ENCODE peak calls at places on chromosomes 6 and 20, in five cellular contexts. One of them, this sample, is unnamed.

GRCh38 chr6:163098827-163099469 is 315.6 kb upstream of the QKI start:
- DNase-seq in A549: no peak
- DNase-seq in HepG2: no peak
- DNase-seq in K562: no peak
- DNase-seq in GM12878: no peak
- DNase-seq in this sample: no peak

GRCh38 chr6:79586548-79586947 is 44.6 kb upstream of the SH3BGRL2 start:
- DNase-seq in A549: peak
- DNase-seq in HepG2: peak
- DNase-seq in K562: peak
- DNase-seq in GM12878: no peak
- DNase-seq in this sample: no peak

GRCh38 chr6:57421503-57421902 is 104.1 kb downstream of the PRIM2 start:
- DNase-seq in A549: no peak
- DNase-seq in HepG2: no peak
- DNase-seq in K562: no peak
- DNase-seq in GM12878: peak
- DNase-seq in this sample: no peak

GRCh38 chr6:119077643-119078448 is 618 bp downstream of the FAM184A start:
- DNase-seq in A549: no peak
- DNase-seq in HepG2: peak
- DNase-seq in K562: peak
- DNase-seq in GM12878: no peak
- DNase-seq in this sample: peak

GRCh38 chr20:24164360-24164759 is 175.8 kb upstream of the GGTLC1 start:
- DNase-seq in A549: peak
- DNase-seq in HepG2: peak
- DNase-seq in K562: peak
- DNase-seq in GM12878: no peak
- DNase-seq in this sample: peak

GRCh38 chr6:137873273-137873762 is 6.3 kb downstream of the TNFAIP3 start:
- DNase-seq in A549: peak
- DNase-seq in HepG2: peak
- DNase-seq in K562: no peak
- DNase-seq in GM12878: peak
- DNase-seq in this sample: no peak

GRCh38 chr6:27334141-27334540 is 22.1 kb upstream of the POM121L2 start:
- DNase-seq in A549: no peak
- DNase-seq in HepG2: no peak
- DNase-seq in K562: no peak
- DNase-seq in GM12878: no peak
- DNase-seq in this sample: no peak

GRCh38 chr6:133906050-133906449 is 17.1 kb downstream of the TCF21 start:
- DNase-seq in A549: no peak
- DNase-seq in HepG2: no peak
- DNase-seq in K562: no peak
- DNase-seq in GM12878: no peak
- DNase-seq in this sample: no peak

GRCh38 chr6:34246563-34247391 is 2.0 kb downstream of the SMIM29 start:
- DNase-seq in A549: peak
- DNase-seq in HepG2: peak
- DNase-seq in K562: peak
- DNase-seq in GM12878: no peak
- DNase-seq in this sample: peak

GRCh38 chr6:52361347-52361944 is 505 bp upstream of the PAQR8 start:
- DNase-seq in A549: no peak
- DNase-seq in HepG2: no peak
- DNase-seq in K562: peak
- DNase-seq in GM12878: no peak
- DNase-seq in this sample: no peak

GRCh38 chr6:56580271-56580670 is 62.4 kb downstream of the DST start:
- DNase-seq in A549: no peak
- DNase-seq in HepG2: no peak
- DNase-seq in K562: no peak
- DNase-seq in GM12878: no peak
- DNase-seq in this sample: no peak

GRCh38 chr20:52923123-52923543 is 49.0 kb upstream of the TSHZ2 start:
- DNase-seq in A549: no peak
- DNase-seq in HepG2: no peak
- DNase-seq in K562: no peak
- DNase-seq in GM12878: no peak
- DNase-seq in this sample: no peak

GRCh38 chr20:40688129-40689099 is 622 bp downstream of the MAFB start:
- DNase-seq in A549: peak
- DNase-seq in HepG2: no peak
- DNase-seq in K562: no peak
- DNase-seq in GM12878: no peak
- DNase-seq in this sample: no peak

GRCh38 chr20:32510601-32511357 is 74.4 kb downstream of the NOL4L start:
- DNase-seq in A549: no peak
- DNase-seq in HepG2: peak
- DNase-seq in K562: peak
- DNase-seq in GM12878: no peak
- DNase-seq in this sample: no peak

GRCh38 chr6:18039481-18039880 is 52.0 kb upstream of the KIF13A start:
- DNase-seq in A549: no peak
- DNase-seq in HepG2: no peak
- DNase-seq in K562: no peak
- DNase-seq in GM12878: no peak
- DNase-seq in this sample: no peak

GRCh38 chr6:151408858-151409257 is 17.5 kb upstream of the ZBTB2 start:
- DNase-seq in A549: no peak
- DNase-seq in HepG2: no peak
- DNase-seq in K562: no peak
- DNase-seq in GM12878: no peak
- DNase-seq in this sample: no peak

GRCh38 chr6:131101911-131102680 is 33.2 kb upstream of the AKAP7 start:
- DNase-seq in A549: peak
- DNase-seq in HepG2: no peak
- DNase-seq in K562: no peak
- DNase-seq in GM12878: no peak
- DNase-seq in this sample: no peak

GRCh38 chr20:2093200-2093781 is 8.3 kb upstream of the STK35 start:
- DNase-seq in A549: peak
- DNase-seq in HepG2: peak
- DNase-seq in K562: no peak
- DNase-seq in GM12878: no peak
- DNase-seq in this sample: peak

GRCh38 chr20:62918830-62919229 is 7.5 kb downstream of the DIDO1 start:
- DNase-seq in A549: no peak
- DNase-seq in HepG2: no peak
- DNase-seq in K562: no peak
- DNase-seq in GM12878: no peak
- DNase-seq in this sample: peak

GRCh38 chr20:2217857-2218529 is 77.8 kb upstream of the TGM3 start:
- DNase-seq in A549: no peak
- DNase-seq in HepG2: no peak
- DNase-seq in K562: no peak
- DNase-seq in GM12878: peak
- DNase-seq in this sample: no peak

GRCh38 chr20:19572031-19572430 is 186.0 kb upstream of the RIN2 start:
- DNase-seq in A549: no peak
- DNase-seq in HepG2: no peak
- DNase-seq in K562: no peak
- DNase-seq in GM12878: no peak
- DNase-seq in this sample: no peak

GRCh38 chr20:19565721-19566120 is 192.3 kb upstream of the RIN2 start:
- DNase-seq in A549: no peak
- DNase-seq in HepG2: no peak
- DNase-seq in K562: no peak
- DNase-seq in GM12878: no peak
- DNase-seq in this sample: no peak

GRCh38 chr20:19566226-19566960 is 191.7 kb upstream of the RIN2 start:
- DNase-seq in A549: no peak
- DNase-seq in HepG2: no peak
- DNase-seq in K562: no peak
- DNase-seq in GM12878: no peak
- DNase-seq in this sample: no peak

GRCh38 chr20:19564261-19564660 is 193.8 kb upstream of the RIN2 start:
- DNase-seq in A549: no peak
- DNase-seq in HepG2: no peak
- DNase-seq in K562: no peak
- DNase-seq in GM12878: no peak
- DNase-seq in this sample: no peak

DNA sequence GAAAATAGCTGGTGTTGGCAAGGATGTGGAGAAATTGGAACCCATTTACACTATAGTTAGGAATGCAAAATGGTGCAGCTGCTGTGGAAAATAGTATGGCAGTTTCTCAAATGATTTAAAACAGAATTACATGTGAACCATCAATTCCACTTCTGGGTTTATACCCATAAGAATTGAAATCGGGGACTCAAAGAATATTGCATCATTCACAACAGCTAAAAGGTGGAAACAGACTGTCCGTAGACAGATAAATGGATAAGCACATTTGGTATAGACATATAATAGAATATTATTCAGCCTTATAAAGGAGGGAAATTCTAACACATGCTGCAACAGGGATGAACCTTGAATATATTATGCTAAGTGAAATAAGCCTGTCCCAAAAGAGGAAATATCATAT is 189.9 kb upstream of the RIN2 start:
- DNase-seq in A549: no peak
- DNase-seq in HepG2: no peak
- DNase-seq in K562: no peak
- DNase-seq in GM12878: no peak
- DNase-seq in this sample: no peak
- TF ChIP-seq ESRRA in A549: no peak
- TF ChIP-seq ESRRA in HepG2: no peak
- TF ChIP-seq ESRRA in K562: no peak
- TF ChIP-seq ESRRA in GM12878: no peak
- TF ChIP-seq ESRRA in this sample: no peak

GRCh38 chr6:170080828-170081368 is 210.0 kb downstream of the DLL1 start:
- DNase-seq in A549: no peak
- DNase-seq in HepG2: no peak
- DNase-seq in K562: no peak
- DNase-seq in GM12878: no peak
- DNase-seq in this sample: no peak
- TF ChIP-seq ESRRA in A549: no peak
- TF ChIP-seq ESRRA in HepG2: no peak
- TF ChIP-seq ESRRA in K562: no peak
- TF ChIP-seq ESRRA in GM12878: no peak
- TF ChIP-seq ESRRA in this sample: no peak

GRCh38 chr6:15572296-15573016 is 90.4 kb downstream of the DTNBP1 start:
- DNase-seq in A549: no peak
- DNase-seq in HepG2: no peak
- DNase-seq in K562: no peak
- DNase-seq in GM12878: no peak
- DNase-seq in this sample: no peak

GRCh38 chr6:15570171-15570570 is 92.7 kb downstream of the DTNBP1 start:
- DNase-seq in A549: no peak
- DNase-seq in HepG2: no peak
- DNase-seq in K562: no peak
- DNase-seq in GM12878: no peak
- DNase-seq in this sample: no peak

GRCh38 chr6:15573376-15573775 is 89.5 kb downstream of the DTNBP1 start:
- DNase-seq in A549: no peak
- DNase-seq in HepG2: no peak
- DNase-seq in K562: no peak
- DNase-seq in GM12878: no peak
- DNase-seq in this sample: no peak

GRCh38 chr6:15574023-15574422 is 88.8 kb downstream of the DTNBP1 start:
- DNase-seq in A549: no peak
- DNase-seq in HepG2: no peak
- DNase-seq in K562: no peak
- DNase-seq in GM12878: no peak
- DNase-seq in this sample: no peak

GRCh38 chr6:15569035-15569995 is 93.5 kb downstream of the DTNBP1 start:
- DNase-seq in A549: no peak
- DNase-seq in HepG2: no peak
- DNase-seq in K562: peak
- DNase-seq in GM12878: no peak
- DNase-seq in this sample: no peak
- TF ChIP-seq ESRRA in A549: no peak
- TF ChIP-seq ESRRA in HepG2: no peak
- TF ChIP-seq ESRRA in K562: peak
- TF ChIP-seq ESRRA in GM12878: no peak
- TF ChIP-seq ESRRA in this sample: no peak

GRCh38 chr6:44775121-44775520 is 387.6 kb downstream of the CDC5L start:
- DNase-seq in A549: no peak
- DNase-seq in HepG2: no peak
- DNase-seq in K562: no peak
- DNase-seq in GM12878: no peak
- DNase-seq in this sample: no peak
- TF ChIP-seq ESRRA in A549: no peak
- TF ChIP-seq ESRRA in HepG2: no peak
- TF ChIP-seq ESRRA in K562: no peak
- TF ChIP-seq ESRRA in GM12878: no peak
- TF ChIP-seq ESRRA in this sample: no peak

DNA sequence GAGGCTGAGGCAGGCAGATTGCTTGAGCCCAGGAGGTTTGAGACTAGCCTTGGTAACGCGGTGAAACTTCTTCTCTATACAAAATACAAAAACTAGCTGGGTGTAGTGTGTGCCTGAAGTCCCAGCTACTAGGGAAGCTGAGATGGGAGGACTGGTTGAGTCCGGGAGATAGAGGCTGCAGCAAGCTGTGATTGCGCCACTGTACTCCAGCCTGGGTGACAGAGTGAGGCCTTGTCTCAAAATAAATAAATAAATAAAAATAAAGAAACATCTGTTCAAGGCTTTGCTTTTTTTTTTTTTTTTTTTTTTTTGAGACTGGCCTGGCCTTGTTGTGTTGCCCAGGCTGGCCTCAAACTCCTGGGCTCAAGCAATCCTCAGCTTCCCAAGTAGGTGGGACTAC is 23.7 kb upstream of the SLC23A2 start:
- DNase-seq in A549: no peak
- DNase-seq in HepG2: peak
- DNase-seq in K562: no peak
- DNase-seq in GM12878: no peak
- DNase-seq in this sample: no peak
- TF ChIP-seq ESRRA in A549: no peak
- TF ChIP-seq ESRRA in HepG2: no peak
- TF ChIP-seq ESRRA in K562: no peak
- TF ChIP-seq ESRRA in GM12878: no peak
- TF ChIP-seq ESRRA in this sample: no peak

DNA sequence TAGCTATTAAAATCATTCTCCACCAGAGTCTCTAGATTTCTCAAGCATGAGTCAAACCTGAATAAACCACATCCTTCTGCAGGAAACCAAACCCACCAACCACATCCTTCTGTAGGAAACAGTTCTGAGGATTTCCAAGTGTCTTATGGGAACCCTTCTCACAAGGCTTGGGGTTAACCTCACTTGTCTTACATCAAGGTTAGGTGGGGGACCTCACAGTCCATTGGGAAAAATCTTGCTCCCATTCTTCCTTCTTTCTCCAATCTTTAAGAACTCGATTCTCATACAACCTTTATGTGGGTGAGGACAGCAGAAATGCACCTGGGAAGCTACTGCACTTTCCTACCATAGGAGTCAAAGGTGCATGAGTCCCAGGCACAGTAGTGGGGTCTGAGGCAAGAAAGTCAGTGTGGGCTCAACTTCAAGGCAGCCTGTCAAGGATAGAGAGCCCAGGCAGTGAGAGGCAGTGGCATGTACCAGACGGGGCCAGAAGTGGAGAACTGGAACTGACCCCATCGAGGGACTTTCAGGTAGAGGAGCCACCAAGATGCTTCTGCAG is 114.5 kb downstream of the SLC22A3 start:
- DNase-seq in A549: no peak
- DNase-seq in HepG2: no peak
- DNase-seq in K562: no peak
- DNase-seq in GM12878: peak
- DNase-seq in this sample: no peak
- TF ChIP-seq ESRRA in A549: no peak
- TF ChIP-seq ESRRA in HepG2: no peak
- TF ChIP-seq ESRRA in K562: no peak
- TF ChIP-seq ESRRA in GM12878: no peak
- TF ChIP-seq ESRRA in this sample: no peak

This sample was measured in WTC11.